ENCODE peak calls at places on chromosome 13, in four cellular contexts. O is WTC11, S is HepG2, E is K562. B is an unnamed sample.

GRCh38 chr13:111216166-111216960 is 101.3 kb downstream of the ARHGEF7 start:
- DNase-seq in S (peak), O (peak), E (peak), B (no peak)

GRCh38 chr13:66547685-66548084 is 682.5 kb downstream of the PCDH9 start:
- DNase-seq in E (no peak), S (no peak), O (no peak), B (no peak)

GRCh38 chr13:34826432-34826831 is 115.6 kb upstream of the NBEA start:
- DNase-seq in S (peak), E (no peak), O (no peak), B (no peak)

GRCh38 chr13:50645092-50645491 is 198.4 kb downstream of the DLEU7 start:
- DNase-seq in E (no peak), S (no peak), O (no peak), B (no peak)

GRCh38 chr13:25037057-25037813 is 58.7 kb upstream of the PABPC3 start:
- DNase-seq in O (peak), E (peak), S (peak), B (no peak)

GRCh38 chr13:111007209-111007608 is 92.3 kb upstream of the ANKRD10 start:
- DNase-seq in S (no peak), O (no peak), E (no peak), B (no peak)

GRCh38 chr13:75873499-75873898 is 237.4 kb downstream of the LMO7 start:
- DNase-seq in O (no peak), E (no peak), S (no peak), B (no peak)

GRCh38 chr13:29754486-29754806 is 96.0 kb downstream of the UBL3 start:
- DNase-seq in S (peak), O (peak), E (no peak), B (no peak)

GRCh38 chr13:61908906-61909305 is 493.3 kb upstream of the PCDH20 start:
- DNase-seq in E (no peak), O (peak), S (no peak), B (no peak)

DNA sequence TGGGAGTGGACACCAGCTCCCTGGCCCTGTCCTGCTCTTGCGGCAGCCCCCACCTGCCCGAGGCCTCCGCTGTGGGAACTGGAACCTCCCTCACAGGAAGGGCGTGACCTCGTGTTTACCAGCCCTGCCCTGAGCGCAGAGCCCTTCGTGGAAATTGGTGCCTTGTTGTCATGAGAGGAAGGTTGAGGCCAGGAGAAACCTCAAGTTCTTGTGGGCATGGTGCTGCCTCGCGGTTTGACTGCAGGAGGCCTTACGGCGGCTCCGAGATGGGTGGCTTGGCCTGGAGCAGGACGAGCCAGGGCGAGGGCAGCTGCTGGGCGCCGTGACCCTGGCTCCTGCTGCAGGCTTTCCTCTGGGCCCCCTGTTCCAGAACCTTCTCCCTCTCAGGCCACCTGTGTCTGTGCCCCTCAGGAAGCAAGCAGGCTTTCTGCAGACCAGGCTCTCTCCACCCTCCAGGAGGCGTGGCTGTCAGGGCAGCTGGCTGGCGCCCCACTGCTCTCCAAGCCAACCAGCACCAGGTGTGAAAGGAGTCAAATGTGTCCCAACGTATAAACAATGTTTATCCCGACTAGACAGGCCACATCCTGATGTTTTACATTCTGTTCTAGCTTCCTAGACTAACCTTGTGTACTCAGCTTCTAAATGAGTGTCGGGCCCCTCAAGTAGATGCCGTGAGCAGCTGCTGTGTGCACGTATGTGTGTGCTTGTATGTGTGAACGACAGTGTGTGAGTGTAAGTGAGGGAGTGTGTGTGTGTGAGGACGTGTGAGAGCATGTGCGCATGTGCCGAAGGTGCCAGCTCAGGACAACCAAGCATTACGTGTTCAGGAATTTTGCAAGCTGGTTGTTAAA is 10.4 kb upstream of the RASA3 start:
- DNase-seq in S (no peak), E (peak), O (peak), B (no peak)
- TF ChIP-seq CBFB in S (no peak), E (no peak), O (no peak), B (no peak)

DNA sequence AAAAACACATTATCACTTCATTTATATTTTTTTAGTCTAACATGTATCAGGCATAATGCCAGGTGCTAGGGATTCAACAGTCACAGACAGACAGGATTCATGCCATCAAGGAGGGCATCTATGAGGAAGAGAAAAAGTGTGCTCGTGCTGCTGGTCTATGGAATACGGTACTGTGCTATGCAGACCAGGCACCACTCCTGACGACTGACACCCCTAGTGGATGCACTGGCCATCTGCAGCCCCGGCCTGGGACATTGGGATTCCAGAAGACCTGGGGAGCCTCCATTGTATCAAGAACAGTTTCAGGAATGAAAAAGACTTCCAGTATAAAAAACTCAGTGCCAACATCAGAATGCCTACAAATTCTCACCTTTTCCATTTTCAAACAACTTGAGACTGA is 94.0 kb downstream of the KLF12 start:
- DNase-seq in E (peak), O (peak), S (peak), B (no peak)
- TF ChIP-seq CBFB in E (no peak), O (no peak), S (no peak), B (no peak)

DNA sequence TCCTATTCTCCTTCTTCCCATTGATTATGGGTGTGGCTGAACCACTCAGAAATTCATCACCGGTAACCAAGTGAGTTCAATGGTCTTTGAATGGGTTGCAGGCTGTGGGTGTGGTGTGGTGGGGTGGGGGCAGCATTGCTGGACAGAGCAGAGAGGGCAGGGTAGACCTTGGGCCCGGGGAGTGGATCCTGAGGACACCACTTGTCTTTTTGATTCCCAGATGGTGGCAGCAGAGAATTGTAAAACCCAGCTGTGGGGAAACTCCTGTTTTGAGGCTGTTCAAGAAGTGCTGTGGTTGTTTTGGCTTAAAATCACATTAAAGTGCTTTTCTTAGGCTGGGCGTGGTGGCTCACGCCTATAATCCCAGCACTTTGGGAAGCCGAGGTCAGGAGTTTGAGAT is 45.8 kb upstream of the RGCC start:
- DNase-seq in E (no peak), S (peak), O (peak), B (no peak)
- TF ChIP-seq CBFB in E (no peak), S (no peak), O (no peak), B (no peak)

DNA sequence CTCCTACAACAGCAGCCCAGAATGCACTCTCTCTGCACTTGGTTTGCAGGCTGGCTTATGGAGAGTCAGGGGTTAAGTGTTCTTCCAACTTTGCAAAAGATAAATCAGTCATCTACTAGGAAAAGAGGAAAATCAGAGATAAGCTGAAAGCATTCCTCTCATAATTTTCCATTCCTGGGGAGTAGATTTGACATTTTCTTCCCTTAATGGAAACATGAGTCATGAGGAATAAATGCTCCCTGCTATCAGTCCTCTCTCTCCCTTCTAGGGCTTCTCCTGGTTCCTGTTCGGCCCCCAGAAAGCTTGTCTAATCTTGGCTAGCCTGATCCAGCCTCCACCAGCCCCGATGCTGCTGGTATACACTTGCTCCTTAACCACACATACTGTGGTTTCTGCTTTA is 28.4 kb upstream of the ENOX1 start:
- DNase-seq in E (no peak), O (no peak), S (no peak), B (no peak)
- TF ChIP-seq CBFB in E (no peak), O (no peak), S (no peak), B (no peak)

GRCh38 chr13:44111701-44112100 is 232.0 kb downstream of the LACC1 start:
- DNase-seq in E (no peak), S (no peak), O (no peak), B (no peak)

GRCh38 chr13:44120814-44121505 is 241.3 kb downstream of the LACC1 start:
- DNase-seq in S (no peak), O (no peak), E (no peak), B (no peak)

GRCh38 chr13:44116562-44117315 is 237.0 kb downstream of the LACC1 start:
- DNase-seq in E (no peak), S (no peak), O (no peak), B (no peak)

GRCh38 chr13:44112700-44113329 is 233.1 kb downstream of the LACC1 start:
- DNase-seq in E (no peak), S (no peak), O (no peak), B (no peak)

DNA sequence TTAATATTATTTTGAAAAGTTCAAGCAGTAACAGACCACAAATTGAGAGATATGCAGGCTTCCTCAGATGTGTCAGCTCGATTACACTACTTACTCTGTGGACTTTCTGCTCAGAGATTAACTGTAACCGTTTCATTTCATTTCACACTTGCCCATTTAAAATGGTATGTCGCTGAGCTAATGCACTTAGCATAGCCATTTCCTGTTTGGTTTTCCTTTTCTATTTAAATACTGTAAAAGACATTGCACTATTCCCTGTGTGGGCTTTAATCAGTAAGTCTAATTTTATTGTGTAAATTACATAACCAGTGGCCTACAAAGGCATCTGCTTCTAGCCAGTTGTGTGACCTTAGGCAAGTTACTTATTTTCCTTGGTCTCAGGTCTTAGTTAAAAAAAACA is 237.6 kb downstream of the LACC1 start:
- DNase-seq in E (no peak), O (no peak), S (no peak), B (no peak)
- TF ChIP-seq CBFB in E (no peak), O (no peak), S (no peak), B (no peak)

B was measured in GM12878.